ENCODE peak calls at places on chromosomes 4 and X, in seven cellular contexts. One of them, this sample, is unnamed.

GRCh38 chr4:35934370-35934981 is 309.8 kb downstream of the ARAP2 start:
- DNase-seq in colonic mucosa: no peak
- DNase-seq in GM23248: peak
- DNase-seq in PC-3: peak
- DNase-seq in mesenchymal stem cell: peak
- DNase-seq in mesendoderm: peak
- DNase-seq in kidney: no peak
- DNase-seq in this sample: peak

GRCh38 chrX:38880460-38880859 is 79.2 kb downstream of the MID1IP1 start:
- DNase-seq in colonic mucosa: peak
- DNase-seq in mesendoderm: no peak
- DNase-seq in GM23248: peak
- DNase-seq in mesenchymal stem cell: no peak
- DNase-seq in PC-3: peak
- DNase-seq in kidney: no peak
- DNase-seq in this sample: no peak

GRCh38 chr4:4969298-4969697 is 50.0 kb downstream of the CYTL1 start:
- DNase-seq in GM23248: peak
- DNase-seq in kidney: no peak
- DNase-seq in PC-3: peak
- DNase-seq in colonic mucosa: peak
- DNase-seq in mesenchymal stem cell: peak
- DNase-seq in mesendoderm: no peak
- DNase-seq in this sample: no peak

GRCh38 chr4:74045772-74046171 is 7.3 kb upstream of the CXCL3 start:
- DNase-seq in mesenchymal stem cell: no peak
- DNase-seq in kidney: no peak
- DNase-seq in colonic mucosa: no peak
- DNase-seq in PC-3: no peak
- DNase-seq in mesendoderm: no peak
- DNase-seq in GM23248: no peak
- DNase-seq in this sample: no peak

GRCh38 chrX:147916375-147916968 is 4.8 kb downstream of the FMR1 start:
- DNase-seq in PC-3: no peak
- DNase-seq in colonic mucosa: no peak
- DNase-seq in mesendoderm: no peak
- DNase-seq in mesenchymal stem cell: no peak
- DNase-seq in GM23248: no peak
- DNase-seq in kidney: no peak
- DNase-seq in this sample: no peak

GRCh38 chrX:48972214-48973164 is 845 bp upstream of the KCND1 start:
- DNase-seq in GM23248: peak
- DNase-seq in mesendoderm: peak
- DNase-seq in colonic mucosa: peak
- DNase-seq in PC-3: peak
- DNase-seq in kidney: no peak
- DNase-seq in mesenchymal stem cell: peak
- DNase-seq in this sample: peak

GRCh38 chr4:78659264-78659663 is 107.7 kb downstream of the ANXA3 start:
- DNase-seq in GM23248: no peak
- DNase-seq in mesenchymal stem cell: no peak
- DNase-seq in PC-3: no peak
- DNase-seq in mesendoderm: no peak
- DNase-seq in colonic mucosa: no peak
- DNase-seq in kidney: no peak
- DNase-seq in this sample: no peak

GRCh38 chr4:38013461-38014366 is 53.5 kb downstream of the PTTG2 start:
- DNase-seq in PC-3: peak
- DNase-seq in colonic mucosa: no peak
- DNase-seq in mesendoderm: no peak
- DNase-seq in GM23248: peak
- DNase-seq in kidney: no peak
- DNase-seq in mesenchymal stem cell: no peak
- DNase-seq in this sample: no peak

GRCh38 chr4:64341711-64342110 is 67.5 kb downstream of the TECRL start:
- DNase-seq in mesendoderm: no peak
- DNase-seq in kidney: no peak
- DNase-seq in mesenchymal stem cell: no peak
- DNase-seq in PC-3: no peak
- DNase-seq in colonic mucosa: no peak
- DNase-seq in GM23248: no peak
- DNase-seq in this sample: no peak

GRCh38 chr4:8665406-8666360 is 73.1 kb downstream of the CPZ start:
- DNase-seq in colonic mucosa: no peak
- DNase-seq in PC-3: peak
- DNase-seq in mesendoderm: no peak
- DNase-seq in kidney: peak
- DNase-seq in mesenchymal stem cell: no peak
- DNase-seq in GM23248: peak
- DNase-seq in this sample: no peak

GRCh38 chr4:56757270-56757746 is 64.2 kb downstream of the SPINK2 start:
- DNase-seq in PC-3: peak
- DNase-seq in mesenchymal stem cell: peak
- DNase-seq in mesendoderm: peak
- DNase-seq in kidney: peak
- DNase-seq in colonic mucosa: no peak
- DNase-seq in GM23248: peak
- DNase-seq in this sample: peak

GRCh38 chr4:163332526-163333405 is at the start of gene NPY1R:
- DNase-seq in mesendoderm: peak
- DNase-seq in colonic mucosa: peak
- DNase-seq in kidney: peak
- DNase-seq in GM23248: peak
- DNase-seq in PC-3: peak
- DNase-seq in mesenchymal stem cell: peak
- DNase-seq in this sample: peak

GRCh38 chrX:150873616-150874015 is 24.9 kb downstream of the CD99L2 start:
- DNase-seq in mesendoderm: peak
- DNase-seq in mesenchymal stem cell: no peak
- DNase-seq in colonic mucosa: no peak
- DNase-seq in GM23248: peak
- DNase-seq in kidney: no peak
- DNase-seq in PC-3: peak
- DNase-seq in this sample: no peak

GRCh38 chr4:88533937-88534750 is 10.6 kb upstream of the PYURF start:
- DNase-seq in GM23248: peak
- DNase-seq in kidney: no peak
- DNase-seq in colonic mucosa: no peak
- DNase-seq in PC-3: peak
- DNase-seq in mesendoderm: peak
- DNase-seq in mesenchymal stem cell: peak
- DNase-seq in this sample: peak

GRCh38 chr4:168021666-168022065 is 70.7 kb upstream of the ANXA10 start:
- DNase-seq in colonic mucosa: no peak
- DNase-seq in mesendoderm: no peak
- DNase-seq in GM23248: no peak
- DNase-seq in PC-3: peak
- DNase-seq in kidney: no peak
- DNase-seq in mesenchymal stem cell: no peak
- DNase-seq in this sample: no peak

GRCh38 chr4:7828926-7829325 is 110.7 kb downstream of the AFAP1 start:
- DNase-seq in kidney: no peak
- DNase-seq in colonic mucosa: no peak
- DNase-seq in GM23248: peak
- DNase-seq in PC-3: no peak
- DNase-seq in mesenchymal stem cell: peak
- DNase-seq in mesendoderm: no peak
- DNase-seq in this sample: peak

GRCh38 chr4:26510334-26510705 is 20.0 kb upstream of the CCKAR start:
- DNase-seq in mesendoderm: no peak
- DNase-seq in GM23248: peak
- DNase-seq in PC-3: no peak
- DNase-seq in mesenchymal stem cell: no peak
- DNase-seq in kidney: no peak
- DNase-seq in colonic mucosa: no peak
- DNase-seq in this sample: peak

GRCh38 chr4:91089194-91089593 is 962.0 kb downstream of the CCSER1 start:
- DNase-seq in mesendoderm: no peak
- DNase-seq in kidney: no peak
- DNase-seq in colonic mucosa: no peak
- DNase-seq in PC-3: no peak
- DNase-seq in GM23248: no peak
- DNase-seq in mesenchymal stem cell: no peak
- DNase-seq in this sample: no peak

GRCh38 chr4:152460488-152460887 is 75.4 kb downstream of the FBXW7 start:
- DNase-seq in mesenchymal stem cell: peak
- DNase-seq in PC-3: peak
- DNase-seq in GM23248: peak
- DNase-seq in kidney: no peak
- DNase-seq in colonic mucosa: no peak
- DNase-seq in mesendoderm: peak
- DNase-seq in this sample: peak

GRCh38 chr4:40822781-40823180 is 73.0 kb downstream of the NSUN7 start:
- DNase-seq in kidney: no peak
- DNase-seq in colonic mucosa: no peak
- DNase-seq in mesenchymal stem cell: no peak
- DNase-seq in mesendoderm: no peak
- DNase-seq in PC-3: no peak
- DNase-seq in GM23248: no peak
- DNase-seq in this sample: no peak

DNA sequence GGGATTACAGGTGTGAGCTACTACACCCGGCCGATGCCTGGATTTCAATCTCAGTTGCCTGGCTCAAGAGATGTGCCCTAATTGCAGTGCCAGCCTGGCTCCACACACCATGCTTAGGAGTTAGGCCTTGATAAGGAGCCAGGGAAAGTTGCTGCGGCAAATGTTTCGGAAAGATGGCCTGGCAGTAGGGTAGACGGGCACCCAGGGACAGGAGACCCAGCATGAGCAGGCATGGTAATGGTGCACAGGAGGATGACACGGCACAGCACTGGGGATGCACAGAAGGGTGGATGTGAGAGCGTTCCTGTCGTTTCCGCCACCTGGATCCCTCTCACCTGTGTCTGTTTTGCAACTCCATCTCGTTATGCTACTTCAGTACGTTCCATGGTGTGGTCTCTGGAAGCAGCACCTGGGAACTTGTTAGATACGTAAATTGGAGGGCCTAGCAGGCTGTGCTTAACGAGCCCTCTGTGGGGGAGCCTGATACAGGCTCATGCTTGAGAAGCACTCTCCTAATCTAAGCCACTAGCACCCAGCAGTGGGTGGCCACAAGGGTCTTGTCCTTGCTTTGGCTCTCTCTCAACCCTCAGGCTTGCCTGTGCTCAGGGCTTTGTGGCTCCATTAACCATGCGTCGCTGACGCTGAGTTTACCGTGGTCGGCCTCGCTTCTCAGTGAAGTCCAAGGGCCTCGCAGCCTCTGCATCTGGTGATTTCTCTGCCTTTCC is 20.3 kb downstream of the RNF4 start:
- DNase-seq in mesendoderm: peak
- DNase-seq in kidney: peak
- DNase-seq in GM23248: no peak
- DNase-seq in PC-3: no peak
- DNase-seq in colonic mucosa: no peak
- DNase-seq in mesenchymal stem cell: no peak
- DNase-seq in this sample: no peak
- H3K4me3 ChIP-seq in mesendoderm: no peak
- H3K4me3 ChIP-seq in kidney: no peak
- H3K4me3 ChIP-seq in GM23248: no peak
- H3K4me3 ChIP-seq in PC-3: no peak
- H3K4me3 ChIP-seq in colonic mucosa: no peak
- H3K4me3 ChIP-seq in mesenchymal stem cell: no peak
- H3K4me3 ChIP-seq in this sample: no peak

DNA sequence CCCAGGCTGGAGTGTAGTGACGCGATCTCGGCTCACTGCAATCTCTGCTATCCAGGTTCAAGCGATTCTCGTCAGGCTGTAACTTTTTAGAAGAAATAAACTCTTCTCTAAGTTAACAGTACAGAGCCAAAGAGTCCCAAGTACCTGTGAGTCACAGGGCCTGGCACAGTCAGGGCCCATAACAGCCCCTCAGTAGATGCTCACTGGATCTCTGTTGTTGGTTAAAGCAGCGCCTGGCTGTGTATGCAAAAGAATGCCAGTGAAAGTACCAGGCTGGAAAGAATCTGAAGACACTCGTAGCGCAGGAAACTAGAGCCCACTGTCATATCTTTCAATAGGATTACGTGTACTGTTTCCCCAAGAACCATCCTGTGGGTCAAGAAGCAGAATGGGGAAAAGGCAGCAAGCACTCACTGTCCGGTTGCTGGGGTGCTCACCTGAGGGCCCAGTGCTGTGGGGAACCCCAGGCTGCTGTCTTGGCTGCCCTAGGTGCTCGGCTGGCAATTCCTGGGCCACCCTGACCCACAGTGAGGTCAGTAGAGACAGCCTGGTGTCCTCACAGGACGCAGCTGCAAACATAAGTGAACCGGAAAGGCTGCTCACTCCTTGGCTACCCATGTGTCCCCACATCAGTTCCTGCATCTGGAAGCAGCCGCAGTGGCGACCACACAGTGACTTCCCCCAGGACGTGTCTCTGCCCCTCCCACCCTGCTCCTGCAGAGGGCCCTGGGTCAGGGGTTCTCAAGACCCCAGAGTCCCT is 3.1 kb upstream of the SLBP start:
- DNase-seq in PC-3: no peak
- DNase-seq in colonic mucosa: no peak
- DNase-seq in mesendoderm: no peak
- DNase-seq in GM23248: peak
- DNase-seq in mesenchymal stem cell: no peak
- DNase-seq in kidney: peak
- DNase-seq in this sample: no peak
- H3K9ac ChIP-seq in PC-3: no peak
- H3K9ac ChIP-seq in colonic mucosa: no peak
- H3K9ac ChIP-seq in mesendoderm: no peak
- H3K9ac ChIP-seq in GM23248: no peak
- H3K9ac ChIP-seq in mesenchymal stem cell: peak
- H3K9ac ChIP-seq in kidney: peak
- H3K9ac ChIP-seq in this sample: no peak

GRCh38 chrX:70039758-70040157 is 10.0 kb downstream of the AWAT2 start:
- DNase-seq in kidney: no peak
- DNase-seq in colonic mucosa: no peak
- DNase-seq in GM23248: peak
- DNase-seq in mesenchymal stem cell: no peak
- DNase-seq in mesendoderm: no peak
- DNase-seq in PC-3: peak
- DNase-seq in this sample: peak
- H3K4me3 ChIP-seq in kidney: no peak
- H3K4me3 ChIP-seq in colonic mucosa: no peak
- H3K4me3 ChIP-seq in GM23248: no peak
- H3K4me3 ChIP-seq in mesenchymal stem cell: no peak
- H3K4me3 ChIP-seq in mesendoderm: no peak
- H3K4me3 ChIP-seq in PC-3: no peak
- H3K4me3 ChIP-seq in this sample: no peak

DNA sequence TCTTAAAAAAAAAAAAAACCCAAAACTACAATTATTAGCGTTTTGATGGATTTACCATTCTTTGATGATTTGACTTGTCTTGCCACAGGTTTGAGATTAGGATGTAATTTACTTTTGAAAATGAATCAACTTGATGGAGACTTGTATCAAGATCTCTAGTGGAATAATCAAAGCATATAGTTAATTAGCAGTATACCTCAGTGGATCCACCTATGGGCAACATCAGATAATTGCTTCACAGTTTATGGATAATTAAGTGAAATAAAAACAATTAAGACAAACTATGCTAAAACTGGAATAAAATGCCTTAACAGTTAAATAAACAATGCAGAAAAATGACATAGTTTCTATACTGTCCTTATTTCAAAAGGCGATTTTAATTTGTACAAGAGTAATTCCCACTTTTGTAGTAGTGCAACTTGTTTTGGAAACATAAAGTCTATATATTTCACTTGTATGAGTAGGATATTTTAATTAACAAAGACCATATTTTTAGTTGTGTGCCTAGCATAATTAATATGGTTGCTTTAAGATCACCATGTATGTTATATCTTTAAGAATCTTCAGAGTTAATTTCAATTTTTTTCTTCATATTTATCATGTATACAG is 4.2 kb downstream of the CPEB2 start:
- DNase-seq in kidney: no peak
- DNase-seq in GM23248: peak
- DNase-seq in colonic mucosa: no peak
- DNase-seq in mesendoderm: no peak
- DNase-seq in PC-3: peak
- DNase-seq in mesenchymal stem cell: peak
- DNase-seq in this sample: peak
- H3K9ac ChIP-seq in kidney: peak
- H3K9ac ChIP-seq in GM23248: peak
- H3K9ac ChIP-seq in colonic mucosa: no peak
- H3K9ac ChIP-seq in mesendoderm: no peak
- H3K9ac ChIP-seq in PC-3: peak
- H3K9ac ChIP-seq in mesenchymal stem cell: peak
- H3K9ac ChIP-seq in this sample: peak

This sample was measured in adipocyte.